ENCODE peak calls at places on chromosomes 2 and 18, in seven cellular contexts. Y, X, T, F, N, O and J are unnamed samples.

GRCh38 chr18:50190926-50191325 is 4.0 kb downstream of the MYO5B start:
- DNase-seq in T (no peak), Y (no peak), X (no peak), F (no peak), O (no peak), N (no peak), J (no peak)

GRCh38 chr2:216492951-216493685 is 5.5 kb upstream of the RPL37A start:
- DNase-seq in F (no peak), Y (no peak), T (no peak), N (no peak), O (no peak), X (no peak), J (no peak)

GRCh38 chr2:201882353-201883095 is 76.2 kb downstream of the CDK15 start:
- DNase-seq in O (peak; percentile 43), N (peak; percentile 49), T (no peak), X (no peak), Y (peak; percentile 62), F (no peak), J (no peak)

GRCh38 chr18:46541626-46542189 is 115.3 kb downstream of the LOXHD1 start:
- DNase-seq in Y (no peak), O (no peak), F (no peak), T (no peak), N (no peak), X (no peak), J (no peak)

GRCh38 chr2:40653829-40654228 is 201.9 kb upstream of the SLC8A1 start:
- DNase-seq in N (no peak), X (no peak), T (no peak), F (no peak), O (no peak), Y (no peak), J (no peak)

GRCh38 chr2:164917296-164917903 is 37.9 kb downstream of the SLC38A11 start:
- DNase-seq in T (no peak), O (peak; percentile 16), Y (peak; percentile 61), F (peak; percentile 63), N (peak; percentile 42), X (no peak), J (no peak)

GRCh38 chr2:224145751-224146355 is 106.8 kb upstream of the SERPINE2 start:
- DNase-seq in N (peak; percentile 52), X (no peak), Y (no peak), O (no peak), F (no peak), T (no peak), J (no peak)

GRCh38 chr2:71331581-71332412 is at the start of gene ZNF638:
- DNase-seq in N (peak; percentile 97), Y (peak; percentile 96), O (peak; percentile 96), T (peak; percentile 83), X (peak; percentile 97), F (peak; percentile 94), J (peak; percentile 91)

GRCh38 chr2:57809230-57809629 is 237.4 kb upstream of the VRK2 start:
- DNase-seq in Y (no peak), X (no peak), N (no peak), O (no peak), F (no peak), T (no peak), J (no peak)

GRCh38 chr2:189014426-189015138 is 40.4 kb downstream of the COL3A1 start:
- DNase-seq in N (no peak), O (no peak), T (no peak), X (no peak), F (no peak), Y (no peak), J (no peak)

GRCh38 chr2:64402876-64403275 is 51.1 kb upstream of the LGALSL start:
- DNase-seq in Y (no peak), X (no peak), T (no peak), F (no peak), N (no peak), O (no peak), J (no peak)

GRCh38 chr2:237143676-237144440 is 58.2 kb downstream of the COPS8 start:
- DNase-seq in Y (no peak), T (no peak), F (no peak), O (no peak), N (no peak), X (no peak), J (no peak)

GRCh38 chr2:190649798-190650390 is 1.0 kb downstream of the NAB1 start:
- DNase-seq in F (no peak), Y (peak; percentile 62), O (peak; percentile 18), T (no peak), X (no peak), N (no peak), J (no peak)

GRCh38 chr2:77397763-77398162 is 124.4 kb downstream of the LRRTM4 start:
- DNase-seq in F (no peak), T (no peak), O (no peak), N (no peak), X (no peak), Y (peak; percentile 65), J (no peak)

GRCh38 chr18:11591957-11592356 is 17.4 kb upstream of the SLC35G4 start:
- DNase-seq in T (no peak), N (no peak), X (no peak), F (no peak), O (peak; percentile 2), Y (peak; percentile 55), J (no peak)

GRCh38 chr2:12787891-12788783 is 71.4 kb downstream of the TRIB2 start:
- DNase-seq in N (no peak), T (no peak), F (no peak), X (no peak), O (no peak), Y (no peak), J (no peak)

GRCh38 chr2:159226059-159226461 is 60.4 kb downstream of the WDSUB1 start:
- DNase-seq in Y (peak; percentile 40), F (no peak), T (no peak), O (no peak), X (no peak), N (no peak), J (no peak)

GRCh38 chr2:218031771-218032257 is 29.0 kb upstream of the TNS1 start:
- DNase-seq in N (no peak), O (no peak), T (no peak), F (no peak), Y (no peak), X (no peak), J (no peak)

GRCh38 chr2:193469251-193469650 is 1274.5 kb upstream of the TMEFF2 start:
- DNase-seq in N (no peak), F (no peak), X (no peak), T (no peak), O (no peak), Y (no peak), J (no peak)

GRCh38 chr2:240645346-240646060 is 20.2 kb downstream of the GPR35 start:
- DNase-seq in Y (no peak), N (no peak), X (no peak), O (no peak), T (no peak), F (no peak), J (no peak)
- H3K27ac ChIP-seq in Y (no peak overlapping the region), N (no peak overlapping the region), X (no peak overlapping the region), O (no peak overlapping the region), T (no peak overlapping the region), F (no peak overlapping the region), J (no peak overlapping the region)

GRCh38 chr2:46053502-46054094 is 243.6 kb upstream of the EPAS1 start:
- DNase-seq in T (no peak), X (no peak), Y (no peak), O (no peak), F (no peak), N (no peak), J (no peak)

GRCh38 chr2:46051103-46051502 is 246.1 kb upstream of the EPAS1 start:
- DNase-seq in O (no peak), X (no peak), Y (no peak), T (no peak), N (no peak), F (no peak), J (no peak)

GRCh38 chr2:46050489-46050888 is 246.7 kb upstream of the EPAS1 start:
- DNase-seq in O (no peak), X (no peak), T (no peak), F (no peak), N (no peak), Y (peak; percentile 60), J (no peak)

GRCh38 chr2:46047280-46047679 is 249.9 kb upstream of the EPAS1 start:
- DNase-seq in N (no peak), O (no peak), X (no peak), Y (no peak), T (no peak), F (no peak), J (no peak)

DNA sequence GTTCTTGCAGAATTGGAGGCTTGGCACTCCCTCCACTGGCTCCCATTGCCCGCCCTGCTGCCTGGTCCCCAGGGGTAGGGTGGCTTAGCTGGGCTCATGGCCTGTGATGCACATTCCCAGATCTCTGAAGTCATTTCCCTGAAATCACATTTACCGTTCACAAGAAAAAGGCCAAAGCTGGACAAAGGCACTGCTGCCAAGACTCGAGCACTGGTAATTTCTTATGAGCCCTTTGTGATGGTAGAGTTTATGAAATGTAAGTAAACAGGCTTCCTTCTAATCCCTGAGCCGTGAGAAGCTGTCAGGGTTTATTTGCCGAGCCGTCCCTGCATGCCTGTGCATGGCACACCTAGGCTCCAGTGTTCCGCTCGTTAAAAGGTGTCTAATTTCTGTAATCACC is 247.2 kb upstream of the EPAS1 start:
- DNase-seq in T (no peak), F (no peak), N (peak; percentile 67), Y (no peak), O (no peak), X (no peak), J (no peak)
- H3K27ac ChIP-seq in T (no peak overlapping the region), F (no peak overlapping the region), N (peak overlapping the region; percentile 39), Y (no peak overlapping the region), O (no peak overlapping the region), X (no peak overlapping the region), J (no peak overlapping the region)

GRCh38 chr2:177393381-177393780 is 808 bp downstream of the AGPS start:
- DNase-seq in O (no peak), X (no peak), N (no peak), T (no peak), F (no peak), Y (peak; percentile 21), J (no peak)
- H3K27ac ChIP-seq in O (no peak overlapping the region), X (peak overlapping the region; percentile 90), N (no peak overlapping the region), T (no peak overlapping the region), F (peak overlapping the region; percentile 86), Y (no peak overlapping the region), J (peak overlapping the region; percentile 72)

GRCh38 chr2:47054867-47055266 is 100.2 kb downstream of the STPG4 start:
- DNase-seq in N (no peak), Y (no peak), X (no peak), O (no peak), T (no peak), F (no peak), J (no peak)

GRCh38 chr2:47056875-47057731 is 98.0 kb downstream of the STPG4 start:
- DNase-seq in N (peak; percentile 85), F (no peak), Y (no peak), T (no peak), O (no peak), X (peak; percentile 74), J (no peak)

GRCh38 chr2:47056374-47056773 is 98.7 kb downstream of the STPG4 start:
- DNase-seq in F (no peak), N (peak; percentile 80), X (no peak), T (no peak), Y (no peak), O (no peak), J (no peak)

GRCh38 chr2:47058061-47058931 is 96.8 kb downstream of the STPG4 start:
- DNase-seq in F (peak; percentile 84), N (peak; percentile 68), Y (no peak), X (no peak), O (no peak), T (no peak), J (peak; percentile 40)

DNA sequence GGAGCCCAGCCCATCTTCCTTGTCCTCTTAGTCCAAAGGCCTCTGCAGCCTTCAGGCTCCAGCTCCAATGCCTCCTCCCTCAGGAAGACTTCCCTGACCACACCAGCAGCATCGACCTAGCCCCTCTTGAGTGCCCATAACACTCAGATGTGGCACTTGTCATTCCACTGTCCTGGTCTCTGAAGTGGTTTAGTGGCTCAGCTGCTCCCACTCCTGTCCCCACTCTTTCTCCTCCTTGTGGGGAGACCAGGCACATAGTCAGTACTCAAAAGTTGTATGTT is 97.4 kb downstream of the STPG4 start:
- DNase-seq in N (no peak), O (no peak), X (no peak), T (no peak), F (no peak), Y (no peak), J (no peak)
- H3K27ac ChIP-seq in N (peak overlapping the region; percentile 72), O (no peak overlapping the region), X (peak overlapping the region; percentile 72), T (no peak overlapping the region), F (peak overlapping the region; percentile 78), Y (no peak overlapping the region), J (peak overlapping the region; percentile 71)